ENCODE peak calls at places on chromosomes 13 and 19, in four cellular contexts. O is keratinocyte, P is mesendoderm, S is non-pigmented ciliary epithelial cell. J is an unnamed sample.

GRCh38 chr13:102555914-102556553 is 40.8 kb upstream of the TPP2 start:
- DNase-seq in S (peak; percentile 11), P (peak; percentile 53), O (peak; percentile 9), J (peak; percentile 51)

GRCh38 chr13:46202956-46203355 is 8.8 kb upstream of the LRRC63 start:
- DNase-seq in S (no peak), O (no peak), P (no peak), J (no peak)

GRCh38 chr13:21620858-21621257 is 16.9 kb upstream of the MICU2 start:
- DNase-seq in S (no peak), O (no peak), P (no peak), J (no peak)

GRCh38 chr13:34435338-34435737 is 506.7 kb upstream of the NBEA start:
- DNase-seq in P (peak; percentile 16), O (no peak), S (no peak), J (peak; percentile 29)

GRCh38 chr19:29940971-29941585 is 961 bp upstream of the URI1 start:
- DNase-seq in S (no peak), O (no peak), P (no peak), J (no peak)

GRCh38 chr13:41259875-41260501 is 3.4 kb downstream of the MTRF1 start:
- DNase-seq in S (no peak), P (no peak), O (no peak), J (no peak)

GRCh38 chr13:23050126-23050525 is 130.7 kb upstream of the SGCG start:
- DNase-seq in O (no peak), P (peak; percentile 37), S (no peak), J (no peak)

GRCh38 chr19:48543121-48543710 is 8.8 kb upstream of the SULT2B1 start:
- DNase-seq in P (peak; percentile 50), S (no peak), O (peak; percentile 78), J (peak; percentile 8)

GRCh38 chr13:94366677-94367076 is 112.8 kb downstream of the DCT start:
- DNase-seq in O (no peak), S (no peak), P (no peak), J (no peak)

GRCh38 chr19:40556953-40557530 is 19.6 kb upstream of the SHKBP1 start:
- DNase-seq in P (no peak), O (no peak), S (no peak), J (no peak)

GRCh38 chr19:19319725-19320361 is 466 bp downstream of the SUGP1 start:
- DNase-seq in S (no peak), O (no peak), P (peak; percentile 13), J (no peak)

GRCh38 chr13:113322043-113322461 is 25.0 kb downstream of the LAMP1 start:
- DNase-seq in S (no peak), O (no peak), P (no peak), J (no peak)

GRCh38 chr13:38401276-38401675 is 51.6 kb downstream of the UFM1 start:
- DNase-seq in S (no peak), P (no peak), O (no peak), J (no peak)

GRCh38 chr19:45079911-45080469 is 930 bp downstream of the GEMIN7 start:
- DNase-seq in S (no peak), P (peak; percentile 86), O (no peak), J (no peak)

GRCh38 chr19:28940751-28941500 is 272.0 kb downstream of the UQCRFS1 start:
- DNase-seq in S (no peak), P (no peak), O (no peak), J (peak; percentile 2)

GRCh38 chr13:109628251-109628699 is 158.1 kb downstream of the IRS2 start:
- DNase-seq in S (peak; percentile 56), O (no peak), P (no peak), J (peak; percentile 62)

GRCh38 chr13:52739468-52740071 is at the start of gene CNMD:
- DNase-seq in P (peak; percentile 52), S (no peak), O (no peak), J (no peak)

GRCh38 chr13:45847554-45848224 is 3.9 kb downstream of the SIAH3 start:
- DNase-seq in S (peak; percentile 30), P (no peak), O (no peak), J (no peak)

GRCh38 chr13:72127031-72127430 is 260.0 kb upstream of the DACH1 start:
- DNase-seq in S (no peak), O (no peak), P (peak; percentile 20), J (no peak)

GRCh38 chr13:60226507-60226906 is 62.8 kb upstream of the DIAPH3 start:
- DNase-seq in P (peak; percentile 65), S (no peak), O (no peak), J (peak; percentile 6)